ENCODE peak calls at places on chromosome 3, in five cellular contexts. M is K562, L is GM12878, Y is HepG2, W is H1. E is an unnamed sample.

GRCh38 chr3:156633335-156633734 is 41.1 kb upstream of the TIPARP start:
- DNase-seq in Y (no peak), L (no peak), W (no peak), M (no peak), E (no peak)

GRCh38 chr3:46829699-46830208 is 33.5 kb downstream of the MYL3 start:
- DNase-seq in L (peak), Y (no peak), M (no peak), W (peak), E (no peak)

GRCh38 chr3:45910892-45911291 is 24.5 kb downstream of the CCR9 start:
- DNase-seq in L (no peak), W (no peak), Y (no peak), M (no peak), E (no peak)

GRCh38 chr3:153284282-153284938 is 122.4 kb downstream of the RAP2B start:
- DNase-seq in Y (peak), L (peak), M (peak), W (no peak), E (peak)

GRCh38 chr3:188389711-188390346 is 235.9 kb downstream of the LPP start:
- DNase-seq in M (no peak), Y (no peak), W (no peak), L (no peak), E (no peak)

GRCh38 chr3:45277636-45278035 is 51.5 kb upstream of the TMEM158 start:
- DNase-seq in Y (no peak), L (no peak), W (no peak), M (no peak), E (no peak)

GRCh38 chr3:146024260-146024659 is 136.7 kb downstream of the PLOD2 start:
- DNase-seq in L (no peak), Y (no peak), M (no peak), W (no peak), E (no peak)

GRCh38 chr3:186239321-186239720 is 122.7 kb downstream of the DGKG start:
- DNase-seq in W (no peak), M (no peak), Y (no peak), L (no peak), E (no peak)

GRCh38 chr3:64696896-64697295 is 9.1 kb upstream of the ADAMTS9 start:
- DNase-seq in M (no peak), W (no peak), L (no peak), Y (no peak), E (no peak)

GRCh38 chr3:55622733-55623132 is 135.6 kb upstream of the WNT5A start:
- DNase-seq in W (no peak), Y (no peak), M (no peak), L (no peak), E (no peak)

GRCh38 chr3:134766290-134766689 is 28.8 kb upstream of the EPHB1 start:
- DNase-seq in Y (no peak), M (no peak), W (no peak), L (no peak), E (no peak)

GRCh38 chr3:110814170-110815007 is 257.2 kb upstream of the NECTIN3 start:
- DNase-seq in Y (no peak), L (peak), W (no peak), M (no peak), E (no peak)

GRCh38 chr3:119588112-119588511 is 8.8 kb downstream of the ADPRH start:
- DNase-seq in Y (no peak), L (no peak), W (no peak), M (no peak), E (no peak)

GRCh38 chr3:172982731-172983364 is 158.2 kb downstream of the SPATA16 start:
- DNase-seq in W (no peak), Y (no peak), L (no peak), M (peak), E (peak)

GRCh38 chr3:148718982-148719862 is 21.5 kb downstream of the AGTR1 start:
- DNase-seq in L (no peak), M (no peak), Y (no peak), W (no peak), E (peak)

GRCh38 chr3:168063122-168063521 is 32.6 kb downstream of the GOLIM4 start:
- DNase-seq in M (no peak), L (no peak), W (no peak), Y (no peak), E (no peak)

GRCh38 chr3:114217266-114217665 is 20.1 kb downstream of the ZNF80 start:
- DNase-seq in Y (no peak), L (no peak), M (no peak), W (no peak), E (no peak)
- TF ChIP-seq HDAC2 in Y (no peak), L (no peak), M (no peak), W (no peak), E (no peak)

GRCh38 chr3:42670670-42671069 is 14.7 kb upstream of the KLHL40 start:
- DNase-seq in W (no peak), L (no peak), M (no peak), Y (no peak), E (no peak)

GRCh38 chr3:42670051-42670576 is 15.2 kb upstream of the KLHL40 start:
- DNase-seq in Y (no peak), M (peak), W (no peak), L (no peak), E (no peak)

GRCh38 chr3:42674151-42674550 is 11.2 kb upstream of the KLHL40 start:
- DNase-seq in L (no peak), M (no peak), W (no peak), Y (no peak), E (no peak)

GRCh38 chr3:42673082-42673481 is 12.3 kb upstream of the KLHL40 start:
- DNase-seq in W (no peak), Y (no peak), M (no peak), L (no peak), E (no peak)

DNA sequence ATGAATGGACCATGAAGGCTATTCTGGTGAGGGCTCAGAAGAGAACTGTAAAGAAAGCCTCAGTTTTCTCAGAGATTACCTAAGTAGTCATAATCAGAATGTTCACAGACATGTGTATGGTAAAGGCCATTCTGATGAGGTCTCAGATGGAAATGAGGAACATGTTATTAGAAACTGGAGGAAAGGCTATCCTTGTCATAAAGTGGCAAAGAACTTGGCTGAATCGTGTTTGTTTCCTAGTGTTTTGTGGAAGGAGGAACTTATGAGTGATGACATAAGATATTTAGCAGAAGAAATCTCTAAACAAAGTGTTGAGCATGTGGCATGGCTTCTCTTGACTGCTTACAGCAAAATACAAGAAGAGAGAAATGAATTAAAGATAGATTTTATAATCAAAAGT is 12.8 kb upstream of the KLHL40 start:
- DNase-seq in Y (no peak), W (no peak), M (no peak), L (no peak), E (no peak)
- TF ChIP-seq EP300 in Y (no peak), W (no peak), M (no peak), L (no peak), E (no peak)

DNA sequence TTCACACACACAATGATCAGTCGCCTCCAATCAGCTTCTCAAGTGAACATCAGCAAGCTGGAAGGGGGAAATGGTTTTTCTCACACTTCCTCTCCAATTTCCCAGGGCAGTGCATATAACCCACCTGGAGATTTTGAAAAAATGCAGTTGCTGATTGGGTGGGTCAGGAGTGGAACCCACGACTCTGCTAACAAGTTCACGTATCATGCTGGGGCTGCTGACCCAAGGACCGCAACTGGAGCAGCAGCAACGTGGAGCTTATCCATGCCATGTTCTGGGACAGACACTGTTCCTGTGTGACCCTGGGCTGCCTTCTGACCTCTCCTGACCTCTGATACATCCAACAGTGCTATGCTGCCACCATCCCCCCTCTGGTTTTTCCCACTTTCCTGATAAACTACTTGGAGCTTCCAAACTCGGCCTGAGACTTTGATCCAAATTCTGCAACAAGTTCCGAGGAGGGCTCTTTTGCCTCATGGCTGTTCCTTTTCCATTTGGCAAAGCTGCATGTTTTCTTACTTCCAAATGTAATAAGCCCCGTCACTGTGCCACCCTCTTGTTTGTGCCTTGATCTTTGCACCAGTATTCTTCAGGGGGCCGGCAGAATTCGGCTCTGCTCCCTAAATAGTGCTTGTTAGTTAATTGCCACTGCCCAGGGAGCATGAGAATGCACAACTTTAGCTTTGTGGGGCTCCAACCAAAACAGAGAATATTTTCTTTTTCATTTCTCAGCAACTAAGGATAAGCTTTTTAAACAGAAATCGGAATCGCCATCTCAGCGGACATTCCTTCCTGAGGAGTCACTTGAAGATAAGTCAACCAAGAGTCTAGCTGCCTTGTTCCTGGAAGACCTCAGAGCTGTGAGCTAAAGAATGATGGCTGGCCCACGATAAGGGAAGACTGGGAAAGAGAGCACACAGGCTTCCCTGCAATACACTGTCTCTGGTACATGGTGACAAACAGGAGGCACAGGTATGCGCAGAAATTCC is 106.3 kb downstream of the LRIG1 start:
- DNase-seq in Y (no peak), W (no peak), M (peak), L (no peak), E (no peak)
- TF ChIP-seq HDAC2 in Y (no peak), W (no peak), M (no peak), L (no peak), E (no peak)

GRCh38 chr3:126268866-126269265 is 88.3 kb downstream of the KLF15 start:
- DNase-seq in W (no peak), M (no peak), Y (no peak), L (no peak), E (no peak)

GRCh38 chr3:126266291-126266840 is 86.0 kb upstream of the ALDH1L1 start:
- DNase-seq in M (no peak), W (peak), L (no peak), Y (no peak), E (peak)

GRCh38 chr3:126266850-126267168 is 86.4 kb upstream of the ALDH1L1 start:
- DNase-seq in M (no peak), Y (no peak), W (no peak), L (no peak), E (no peak)

GRCh38 chr3:126267976-126268615 is 87.7 kb upstream of the ALDH1L1 start:
- DNase-seq in Y (no peak), W (no peak), L (no peak), M (no peak), E (no peak)

DNA sequence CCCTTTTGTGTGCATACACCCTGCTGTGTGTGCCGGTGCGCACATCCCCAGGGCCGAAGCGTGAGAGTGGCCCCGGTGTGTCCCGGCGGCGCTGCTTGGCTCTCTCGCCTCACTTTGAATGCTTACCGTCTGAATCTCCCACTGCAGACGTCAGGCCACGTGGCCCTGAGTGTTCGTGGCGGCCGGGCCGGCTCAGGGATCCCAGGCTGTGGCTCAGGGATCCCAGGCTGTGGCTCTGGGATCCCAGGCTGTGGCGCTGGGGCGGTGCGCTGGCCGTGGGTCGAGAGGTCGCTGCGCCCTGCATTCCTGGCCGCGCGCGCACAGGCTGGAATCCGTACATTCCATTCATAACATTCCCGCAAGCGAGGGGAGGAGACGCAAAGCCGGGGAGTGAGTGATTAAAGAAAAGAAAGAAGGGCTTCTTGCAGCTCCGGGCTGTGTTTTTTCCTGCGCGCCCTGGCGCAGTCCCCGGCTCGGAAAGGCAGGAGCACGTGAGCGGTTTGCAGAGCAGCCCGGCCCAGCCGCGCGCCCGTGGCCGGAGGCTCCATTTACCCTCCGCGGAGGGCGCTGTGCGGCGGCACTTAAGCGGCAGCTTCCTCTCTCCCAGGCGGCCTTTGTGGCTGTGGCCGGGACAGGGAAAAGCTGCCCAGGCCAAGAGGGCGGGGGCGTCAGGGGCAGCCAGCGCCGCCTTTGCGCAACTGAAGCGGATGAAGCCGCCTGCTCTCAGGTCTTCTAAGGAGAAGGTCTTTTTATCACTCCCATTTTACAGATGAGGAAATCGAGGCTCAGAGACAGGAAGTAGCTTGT is 87.0 kb upstream of the ALDH1L1 start:
- DNase-seq in L (no peak), M (no peak), W (peak), Y (peak), E (peak)
- TF ChIP-seq EP300 in L (no peak), M (no peak), W (no peak), Y (no peak), E (no peak)

GRCh38 chr3:34008836-34009479 is 210.5 kb downstream of the PDCD6IP start:
- DNase-seq in L (no peak), Y (no peak), W (no peak), M (no peak), E (peak)

GRCh38 chr3:34012102-34012461 is 213.7 kb downstream of the PDCD6IP start:
- DNase-seq in W (no peak), M (peak), Y (peak), L (no peak), E (peak)

GRCh38 chr3:34013818-34014576 is 215.6 kb downstream of the PDCD6IP start:
- DNase-seq in W (no peak), L (no peak), Y (peak), M (no peak), E (no peak)

GRCh38 chr3:34009480-34009844 is 211.0 kb downstream of the PDCD6IP start:
- DNase-seq in Y (no peak), L (no peak), M (peak), W (no peak), E (peak)

GRCh38 chr3:34011171-34012101 is 213.0 kb downstream of the PDCD6IP start:
- DNase-seq in W (no peak), L (no peak), Y (peak), M (peak), E (peak)
- TF ChIP-seq HDAC2 in W (no peak), L (no peak), Y (no peak), M (no peak), E (peak)

GRCh38 chr3:184345678-184346144 is 8.3 kb downstream of the FAM131A start:
- DNase-seq in W (peak), L (no peak), Y (peak), M (peak), E (peak)
- TF ChIP-seq EP300 in W (no peak), L (no peak), Y (no peak), M (no peak), E (no peak)

GRCh38 chr3:48367201-48367600 is 4.8 kb upstream of the FBXW12 start:
- DNase-seq in L (no peak), Y (no peak), M (peak), W (no peak), E (no peak)
- TF ChIP-seq HDAC2 in L (no peak), Y (no peak), M (no peak), W (no peak), E (no peak)

DNA sequence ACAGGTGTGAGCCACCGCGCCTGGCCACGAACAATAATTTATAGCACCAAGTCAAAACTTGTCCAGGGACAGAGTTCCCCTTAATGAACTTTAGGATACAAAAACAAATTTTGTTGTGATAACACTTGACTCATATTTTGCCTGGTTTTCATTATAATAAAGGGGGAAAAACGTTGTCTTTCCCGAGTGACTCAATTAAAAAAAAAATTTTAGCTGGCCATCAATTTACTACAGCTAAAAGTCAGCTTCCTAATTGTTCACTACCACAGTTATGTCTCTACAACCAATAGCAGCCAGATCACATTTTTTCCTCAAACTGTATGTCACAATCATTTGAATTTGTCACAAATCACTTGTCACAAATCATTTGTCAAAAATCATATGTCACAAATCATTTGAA is 116.0 kb downstream of the P3H2 start:
- DNase-seq in Y (no peak), W (no peak), L (no peak), M (no peak), E (no peak)
- TF ChIP-seq EP300 in Y (no peak), W (no peak), L (no peak), M (no peak), E (no peak)

GRCh38 chr3:60955034-60955433 is 296.2 kb downstream of the FHIT start:
- DNase-seq in M (no peak), L (no peak), W (no peak), Y (no peak), E (no peak)

GRCh38 chr3:60954049-60954448 is 297.2 kb downstream of the FHIT start:
- DNase-seq in W (no peak), L (no peak), Y (no peak), M (no peak), E (no peak)

GRCh38 chr3:60953406-60953805 is 297.8 kb downstream of the FHIT start:
- DNase-seq in L (no peak), W (no peak), Y (no peak), M (no peak), E (no peak)

GRCh38 chr3:60948488-60948887 is 302.8 kb downstream of the FHIT start:
- DNase-seq in L (no peak), W (no peak), M (no peak), Y (no peak), E (no peak)

GRCh38 chr3:60949146-60949545 is 302.1 kb downstream of the FHIT start:
- DNase-seq in Y (no peak), L (no peak), W (no peak), M (no peak), E (no peak)
- TF ChIP-seq HDAC2 in Y (no peak), L (no peak), W (no peak), M (no peak), E (no peak)

DNA sequence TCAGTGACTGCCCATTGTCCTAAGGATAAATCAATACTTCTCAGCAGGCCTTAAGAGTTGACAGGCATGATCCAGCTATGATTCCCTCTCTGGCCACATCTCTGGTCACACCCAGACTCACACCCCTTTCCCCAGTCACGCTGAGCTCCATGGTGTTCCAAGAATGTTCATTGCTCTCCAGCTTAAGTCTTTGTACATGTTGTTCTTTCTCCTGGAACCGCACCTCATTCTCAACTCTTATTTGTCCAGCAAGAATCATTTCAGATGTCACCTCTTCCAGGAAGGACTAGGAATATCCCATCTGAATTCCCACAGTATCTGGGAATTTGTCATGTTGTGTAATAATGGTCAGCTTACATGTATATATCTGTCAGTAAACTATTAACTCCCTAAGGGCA is 118.3 kb upstream of the GALNT15 start:
- DNase-seq in L (no peak), Y (no peak), M (no peak), W (no peak), E (peak)
- TF ChIP-seq EP300 in L (no peak), Y (no peak), M (no peak), W (no peak), E (no peak)

E was measured in A549.